ENCODE peak calls at places on chromosomes 1 and 21, in eight cellular contexts. N, B, C, S, O, F, A and J are unnamed samples. For H3K9me3, the result is how much of the 10 kb centered on the place peaks cover.

GRCh38 chr1:118100686-118101300 is 84.2 kb downstream of the SPAG17 start:
- DNase-seq in N (peak), B (no peak), C (no peak), S (no peak), O (peak), F (no peak), A (no peak), J (no peak)

GRCh38 chr1:159786966-159787365 is 6.2 kb downstream of the DUSP23 start:
- DNase-seq in N (no peak), B (no peak), C (no peak), S (no peak), O (no peak), F (no peak), A (no peak), J (no peak)

GRCh38 chr1:182332256-182332655 is 59.3 kb downstream of the GLUL start:
- DNase-seq in N (no peak), B (no peak), C (no peak), S (no peak), O (no peak), F (no peak), A (no peak), J (no peak)

GRCh38 chr1:75768021-75768420 is 18.0 kb upstream of the RABGGTB start:
- DNase-seq in N (no peak), B (no peak), C (no peak), S (no peak), O (no peak), F (no peak), A (no peak), J (no peak)

GRCh38 chr1:29901618-29902017 is 665.3 kb downstream of the PTPRU start:
- DNase-seq in N (no peak), B (no peak), C (no peak), S (no peak), O (no peak), F (no peak), A (no peak), J (no peak)

GRCh38 chr1:86748622-86749373 is 44.4 kb downstream of the SH3GLB1 start:
- DNase-seq in N (no peak), B (no peak), C (no peak), S (no peak), O (no peak), F (no peak), A (no peak), J (no peak)

GRCh38 chr1:41713557-41714327 is 205.0 kb downstream of the HIVEP3 start:
- DNase-seq in N (no peak), B (no peak), C (no peak), S (no peak), O (no peak), F (peak), A (no peak), J (no peak)

GRCh38 chr1:160522622-160523345 is at the start of gene SLAMF6:
- DNase-seq in N (peak), B (no peak), C (no peak), S (peak), O (no peak), F (no peak), A (peak), J (peak)

GRCh38 chr1:157151506-157151905 is 13.3 kb upstream of the ETV3 start:
- DNase-seq in N (no peak), B (no peak), C (no peak), S (no peak), O (no peak), F (no peak), A (no peak), J (no peak)

GRCh38 chr1:229855999-229856650 is 210.9 kb upstream of the GALNT2 start:
- DNase-seq in N (peak), B (no peak), C (no peak), S (peak), O (peak), F (no peak), A (peak), J (no peak)

GRCh38 chr1:115478933-115479551 is 141.0 kb upstream of the NGF start:
- DNase-seq in N (no peak), B (no peak), C (peak), S (no peak), O (peak), F (no peak), A (no peak), J (no peak)

GRCh38 chr1:208343226-208343625 is 99.0 kb upstream of the PLXNA2 start:
- DNase-seq in N (no peak), B (no peak), C (no peak), S (no peak), O (no peak), F (no peak), A (no peak), J (no peak)

GRCh38 chr1:50371749-50372148 is 51.5 kb downstream of the DMRTA2 start:
- DNase-seq in N (no peak), B (no peak), C (no peak), S (no peak), O (no peak), F (no peak), A (no peak), J (no peak)

GRCh38 chr1:162328507-162328906 is 48.1 kb downstream of the SPATA46 start:
- DNase-seq in N (no peak), B (no peak), C (no peak), S (no peak), O (no peak), F (no peak), A (no peak), J (no peak)

GRCh38 chr1:164651378-164651951 is 92.5 kb downstream of the PBX1 start:
- DNase-seq in N (peak), B (no peak), C (no peak), S (no peak), O (no peak), F (peak), A (no peak), J (no peak)

GRCh38 chr1:172882385-172882784 is 168.4 kb downstream of the TNFSF18 start:
- DNase-seq in N (no peak), B (no peak), C (no peak), S (no peak), O (no peak), F (no peak), A (no peak), J (no peak)

GRCh38 chr21:34126269-34126668 is 52.9 kb downstream of the MRPS6 start:
- DNase-seq in N (no peak), B (no peak), C (no peak), S (no peak), O (no peak), F (no peak), A (peak), J (no peak)

GRCh38 chr1:165047985-165048384 is 308.5 kb downstream of the LMX1A start:
- DNase-seq in N (no peak), B (no peak), C (no peak), S (no peak), O (no peak), F (no peak), A (no peak), J (no peak)

GRCh38 chr1:228400692-228401454 is 5.8 kb downstream of the TRIM11 start:
- DNase-seq in N (peak), B (peak), C (no peak), S (no peak), O (no peak), F (no peak), A (no peak), J (no peak)

GRCh38 chr1:109396971-109397370 is 747 bp downstream of the SORT1 start:
- DNase-seq in N (peak), B (no peak), C (no peak), S (no peak), O (no peak), F (peak), A (no peak), J (no peak)

GRCh38 chr1:34547043-34547674 is 207.7 kb upstream of the GJB5 start:
- DNase-seq in N (no peak), B (no peak), C (no peak), S (no peak), O (no peak), F (no peak), A (no peak), J (no peak)

GRCh38 chr1:45103534-45103933 is 91.5 kb downstream of the UROD start:
- DNase-seq in N (no peak), B (no peak), C (no peak), S (no peak), O (no peak), F (no peak), A (no peak), J (no peak)

GRCh38 chr1:15065736-15066135 is 87.8 kb upstream of the TMEM51 start:
- DNase-seq in N (no peak), B (no peak), C (no peak), S (no peak), O (no peak), F (no peak), A (no peak), J (no peak)

GRCh38 chr21:21845901-21846396 is 847.7 kb downstream of the NCAM2 start:
- DNase-seq in N (no peak), B (no peak), C (no peak), S (no peak), O (no peak), F (no peak), A (no peak), J (no peak)

GRCh38 chr21:21851205-21851604 is 853.0 kb downstream of the NCAM2 start:
- DNase-seq in N (no peak), B (no peak), C (no peak), S (no peak), O (no peak), F (no peak), A (no peak), J (no peak)

GRCh38 chr21:21851657-21852056 is 853.4 kb downstream of the NCAM2 start:
- DNase-seq in N (no peak), B (no peak), C (no peak), S (no peak), O (no peak), F (no peak), A (no peak), J (no peak)
- H3K9me3 ChIP-seq in N (under half), B (under half), C (under half), S (under half), O (under half), F (under half), A (under half), J (under half)

GRCh38 chr21:28216976-28217523 is 775.6 kb downstream of the LTN1 start:
- DNase-seq in N (no peak), B (no peak), C (no peak), S (no peak), O (no peak), F (no peak), A (no peak), J (no peak)

GRCh38 chr21:28226563-28226962 is 766.1 kb downstream of the LTN1 start:
- DNase-seq in N (no peak), B (no peak), C (no peak), S (no peak), O (no peak), F (no peak), A (no peak), J (no peak)

GRCh38 chr21:28220670-28221069 is 772.0 kb downstream of the LTN1 start:
- DNase-seq in N (no peak), B (no peak), C (no peak), S (no peak), O (no peak), F (no peak), A (no peak), J (no peak)

GRCh38 chr21:28224191-28224755 is 768.4 kb downstream of the LTN1 start:
- DNase-seq in N (no peak), B (no peak), C (no peak), S (no peak), O (no peak), F (no peak), A (no peak), J (no peak)

DNA sequence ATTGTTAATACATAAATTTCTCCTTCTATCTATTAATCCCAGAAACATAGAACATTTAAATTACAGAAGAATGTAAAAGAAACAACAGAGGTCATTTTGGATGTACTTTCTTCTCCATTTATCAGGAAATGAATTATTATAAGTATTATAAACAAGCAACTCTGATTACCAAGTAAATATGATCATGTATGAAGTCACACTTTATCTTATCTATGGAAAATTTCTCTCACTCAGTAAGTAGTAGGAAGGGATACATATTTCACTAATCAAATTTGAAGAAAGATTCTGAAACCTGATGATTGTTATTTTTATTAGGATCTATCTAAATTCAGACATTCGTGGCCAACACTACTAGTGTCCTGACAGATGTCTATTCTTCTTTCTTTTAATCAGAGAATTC is 770.7 kb downstream of the LTN1 start:
- DNase-seq in N (no peak), B (no peak), C (no peak), S (no peak), O (no peak), F (no peak), A (no peak), J (no peak)
- H3K9me3 ChIP-seq in N (under half), B (under half), C (under half), S (under half), O (under half), F (under half), A (under half), J (under half)

DNA sequence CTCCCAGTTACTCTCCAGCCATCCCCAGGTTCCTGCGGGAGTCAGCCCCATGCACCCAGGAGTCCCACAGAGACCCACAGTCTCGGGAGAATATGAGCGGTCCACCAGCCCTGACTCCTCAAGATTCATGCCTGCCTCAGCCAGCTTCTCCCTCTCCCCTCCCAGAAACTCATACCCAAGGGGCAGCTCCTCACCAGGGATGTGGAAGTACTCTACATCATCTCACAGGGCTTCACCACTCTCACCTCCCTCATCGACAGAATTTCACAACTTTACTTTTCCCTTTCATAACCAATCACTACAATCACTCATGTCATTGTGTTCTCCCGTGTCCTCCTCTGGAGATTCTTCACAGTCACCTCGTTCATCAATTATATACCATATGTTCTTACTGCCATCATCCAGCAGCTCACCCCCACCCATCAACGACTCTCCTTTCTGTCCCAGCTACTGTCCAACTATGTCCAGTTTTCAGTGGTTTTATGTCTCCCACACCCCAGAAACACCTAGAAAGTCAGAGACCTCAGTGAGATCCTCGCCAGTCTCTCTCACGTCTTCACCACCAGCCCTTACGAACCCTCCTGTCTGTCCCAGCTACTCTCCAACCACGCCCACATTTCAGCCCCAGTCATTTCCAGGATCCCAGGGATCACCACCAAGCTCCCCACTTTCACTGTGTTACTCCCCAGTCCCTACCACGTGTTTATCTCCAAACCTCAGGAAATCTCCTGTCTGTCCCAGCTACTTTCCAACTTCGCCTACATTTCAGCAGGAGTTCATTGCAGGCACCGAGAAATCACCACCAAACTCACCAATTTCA is 1530.1 kb upstream of the TPTE start:
- DNase-seq in N (no peak), B (no peak), C (peak), S (no peak), O (no peak), F (no peak), A (no peak), J (no peak)
- H3K9me3 ChIP-seq in N (under half), B (under half), C (under half), S (under half), O (under half), F (under half), A (under half), J (under half)

DNA sequence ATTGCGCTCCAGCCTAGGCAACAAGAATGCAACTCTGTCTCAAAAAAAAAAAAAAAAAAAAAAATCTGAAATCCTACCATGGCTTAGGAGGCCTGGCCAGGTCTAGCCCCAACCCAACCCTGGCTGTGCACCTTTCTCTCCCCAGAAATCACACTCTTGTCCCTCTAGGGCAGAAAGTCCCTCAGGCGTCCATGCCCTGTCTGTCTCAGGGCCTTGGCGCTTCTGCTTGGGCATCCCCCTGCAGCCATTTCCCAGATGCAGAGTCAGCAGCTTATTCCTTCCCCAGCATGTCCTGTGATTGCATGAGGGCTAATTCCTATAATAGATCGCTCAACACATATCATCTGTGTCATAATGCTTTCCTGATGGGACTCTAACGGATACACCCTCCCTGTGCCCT is 57.3 kb upstream of the PCP4 start:
- DNase-seq in N (no peak), B (no peak), C (no peak), S (no peak), O (no peak), F (no peak), A (no peak), J (no peak)
- H3K9me3 ChIP-seq in N (under half), B (under half), C (under half), S (under half), O (under half), F (under half), A (under half), J (under half)

DNA sequence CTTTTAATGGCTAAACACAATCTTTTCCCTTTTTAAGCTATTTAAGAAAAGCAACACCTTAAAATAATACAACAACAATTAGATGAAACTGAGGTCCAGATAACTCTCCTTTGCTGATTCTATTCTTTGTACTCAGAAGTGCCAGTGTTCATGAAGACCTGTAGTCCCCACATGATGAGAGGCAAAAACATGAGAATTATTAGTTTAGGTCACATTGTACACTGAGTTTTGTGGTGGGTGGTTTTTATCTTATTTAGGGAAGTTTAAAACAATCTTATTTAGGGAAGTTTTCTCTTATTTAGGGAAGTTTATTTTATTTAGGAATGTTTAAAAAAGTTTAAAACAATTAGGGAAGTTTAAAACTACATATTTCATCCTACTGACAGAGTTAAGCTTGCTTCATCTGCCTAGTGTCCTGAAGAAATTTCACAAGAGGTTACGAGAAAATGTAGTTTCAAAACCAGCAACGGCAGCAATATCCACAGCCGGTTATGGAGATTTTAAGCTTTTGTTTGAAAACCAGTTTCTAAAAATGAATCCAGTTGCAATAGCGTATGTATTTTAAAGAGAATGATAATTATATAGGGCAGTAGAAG is 7.8 kb upstream of the OR14I1 start:
- DNase-seq in N (no peak), B (no peak), C (no peak), S (no peak), O (no peak), F (no peak), A (no peak), J (no peak)
- H3K9me3 ChIP-seq in N (under half), B (under half), C (under half), S (under half), O (under half), F (under half), A (under half), J (under half)

GRCh38 chr1:203284411-203285208 is 20.7 kb upstream of the BTG2 start:
- DNase-seq in N (peak), B (peak), C (no peak), S (no peak), O (peak), F (peak), A (no peak), J (no peak)
- H3K9me3 ChIP-seq in N (under half), B (under half), C (under half), S (under half), O (under half), F (under half), A (under half), J (under half)

GRCh38 chr1:143652744-143653143 is 319.0 kb downstream of the FAM72C start:
- DNase-seq in N (no peak), B (no peak), C (no peak), S (no peak), O (no peak), F (no peak), A (no peak), J (no peak)
- H3K9me3 ChIP-seq in N (under half), B (under half), C (under half), S (under half), O (under half), F (under half), A (under half), J (under half)

GRCh38 chr1:55334140-55334539 is 119.0 kb upstream of the USP24 start:
- DNase-seq in N (no peak), B (no peak), C (no peak), S (no peak), O (no peak), F (no peak), A (no peak), J (no peak)
- H3K9me3 ChIP-seq in N (under half), B (under half), C (under half), S (under half), O (under half), F (under half), A (under half), J (under half)